ENCODE peak calls at places on chromosomes 4 and X, in seven cellular contexts. K is breast epithelium, N is adipocyte, O is colonic mucosa, Q is neuronal stem cell, W is prostate gland, T is lower lobe of right lung. P is an unnamed sample. For H3K4me1, the result is how much of the 10 kb centered on the place peaks cover.

GRCh38 chr4:165326831-165327210 is 648 bp upstream of the MSMO1 start:
- DNase-seq in K (no peak), N (peak), T (peak), W (no peak), O (peak), Q (no peak), P (no peak)

GRCh38 chr4:108619372-108620100 is 840 bp upstream of the RPL34 start:
- DNase-seq in W (no peak), O (no peak), T (no peak), Q (no peak), K (no peak), N (no peak), P (no peak)

GRCh38 chr4:183401473-183401872 is 43.0 kb upstream of the CDKN2AIP start:
- DNase-seq in T (no peak), Q (no peak), O (no peak), N (no peak), K (no peak), W (no peak), P (no peak)

GRCh38 chr4:84503495-84504437 is 4.7 kb upstream of the NKX6-1 start:
- DNase-seq in N (peak), Q (no peak), W (peak), O (no peak), T (no peak), K (no peak), P (no peak)

GRCh38 chr4:30719363-30720020 is 677 bp upstream of the PCDH7 start:
- DNase-seq in W (peak), K (no peak), O (peak), N (peak), T (no peak), Q (peak), P (peak)

GRCh38 chr4:128371004-128371777 is 83.6 kb upstream of the PGRMC2 start:
- DNase-seq in Q (no peak), N (no peak), K (no peak), W (no peak), O (no peak), T (no peak), P (no peak)

GRCh38 chr4:107935246-107935645 is 3.9 kb downstream of the CYP2U1 start:
- DNase-seq in K (no peak), W (no peak), O (no peak), Q (no peak), N (no peak), T (no peak), P (no peak)

GRCh38 chr4:42673084-42673429 is 16.2 kb upstream of the ATP8A1 start:
- DNase-seq in Q (no peak), K (no peak), T (peak), N (peak), W (no peak), O (no peak), P (no peak)

GRCh38 chr4:98260047-98260578 is 1.1 kb upstream of the RAP1GDS1 start:
- DNase-seq in O (peak), W (peak), Q (no peak), T (no peak), K (peak), N (peak), P (peak)

GRCh38 chr4:57854748-57855147 is 744.6 kb upstream of the IGFBP7 start:
- DNase-seq in N (peak), W (no peak), Q (no peak), K (no peak), T (no peak), O (no peak), P (no peak)

GRCh38 chr4:124429746-124430250 is 282.7 kb downstream of the ANKRD50 start:
- DNase-seq in K (no peak), W (no peak), O (no peak), T (no peak), N (no peak), Q (no peak), P (no peak)
- H3K4me1 ChIP-seq in K (under half), W (under half), O (under half), T (under half), N (under half), Q (under half), P (under half)

GRCh38 chr4:1773754-1774153 is 19.3 kb upstream of the FGFR3 start:
- DNase-seq in Q (no peak), K (no peak), T (no peak), N (no peak), O (no peak), W (no peak), P (no peak)

GRCh38 chr4:1777822-1778641 is 15.1 kb upstream of the FGFR3 start:
- DNase-seq in O (no peak), K (no peak), W (no peak), Q (peak), N (peak), T (no peak), P (no peak)

GRCh38 chr4:1778642-1779392 is 14.3 kb upstream of the FGFR3 start:
- DNase-seq in W (no peak), N (no peak), O (no peak), T (no peak), K (no peak), Q (no peak), P (no peak)

GRCh38 chr4:1776521-1777161 is 16.5 kb upstream of the FGFR3 start:
- DNase-seq in W (no peak), T (no peak), N (no peak), Q (no peak), O (no peak), K (no peak), P (no peak)

DNA sequence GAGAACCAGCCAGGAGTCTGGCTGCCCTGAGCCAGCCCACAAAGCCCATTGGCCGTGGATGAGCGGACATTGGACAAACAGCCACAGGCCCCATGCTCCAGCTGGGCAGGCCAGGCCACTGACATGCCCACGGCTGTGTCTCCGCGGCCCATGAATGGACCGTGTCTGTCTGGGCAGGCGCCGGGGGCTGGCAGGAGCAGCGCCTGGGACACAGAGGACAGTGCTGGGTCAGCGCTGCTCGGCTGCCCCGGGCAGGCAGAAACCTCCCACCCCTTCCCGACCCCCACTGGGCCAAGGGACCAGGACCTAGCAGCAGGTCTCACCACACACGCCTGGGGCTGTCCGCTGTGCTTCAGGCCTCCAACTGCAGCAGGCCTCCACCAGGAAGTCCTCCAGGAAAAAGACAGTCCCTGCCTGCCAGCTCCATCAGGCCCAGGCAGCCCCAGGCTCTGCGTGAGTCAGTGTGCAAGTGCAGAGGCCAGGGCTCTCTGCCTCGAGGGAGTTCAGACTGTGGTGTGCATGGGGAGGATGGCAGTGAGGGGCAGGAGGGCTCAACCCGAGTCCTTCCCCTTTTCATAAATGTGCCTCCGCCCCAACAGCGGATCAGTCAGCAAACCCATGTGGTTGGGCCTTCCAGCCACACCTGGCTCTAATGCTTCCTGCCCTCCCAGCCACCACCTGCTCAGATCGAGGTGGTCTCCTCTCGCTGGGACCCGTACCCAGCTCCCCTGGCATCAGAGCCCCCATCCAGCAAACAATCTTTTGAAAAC is 17.2 kb upstream of the FGFR3 start:
- DNase-seq in O (no peak), W (no peak), K (no peak), N (peak), Q (no peak), T (no peak), P (no peak)
- H3K4me1 ChIP-seq in O (under half), W (under half), K (under half), N (under half), Q (half or more), T (under half), P (under half)

GRCh38 chr4:13543648-13544555 is at the start of gene NKX3-2:
- DNase-seq in Q (no peak), W (no peak), K (no peak), N (peak), T (no peak), O (no peak), P (peak)
- H3K4me1 ChIP-seq in Q (under half), W (under half), K (under half), N (under half), T (half or more), O (under half), P (under half)

GRCh38 chr4:76698141-76698540 is 199.8 kb downstream of the SOWAHB start:
- DNase-seq in T (no peak), N (no peak), O (no peak), Q (no peak), K (no peak), W (no peak), P (no peak)
- H3K4me1 ChIP-seq in T (under half), N (under half), O (under half), Q (under half), K (under half), W (under half), P (under half)

GRCh38 chrX:109685656-109686078 is 47.4 kb downstream of the ACSL4 start:
- DNase-seq in N (no peak), K (no peak), Q (no peak), T (no peak), W (no peak), O (no peak), P (no peak)
- H3K4me1 ChIP-seq in N (under half), K (under half), Q (under half), T (under half), W (under half), O (under half), P (under half)

P was measured in kidney.